ENCODE peak calls at places on chromosomes 7 and 10, in seven cellular contexts. P, G, K, Q, T, U and L are unnamed samples.

GRCh38 chr7:88339195-88339922 is 32.7 kb upstream of the STEAP4 start:
- DNase-seq in G (no peak), Q (no peak), U (no peak), T (no peak), K (no peak), P (no peak), L (no peak)

GRCh38 chr7:55308186-55308929 is 56.8 kb upstream of the LANCL2 start:
- DNase-seq in P (no peak), Q (no peak), U (no peak), K (no peak), G (no peak), T (no peak), L (no peak)

GRCh38 chr10:129704786-129705525 is 237.9 kb downstream of the MGMT start:
- DNase-seq in U (peak), T (no peak), P (no peak), K (no peak), G (no peak), Q (no peak), L (no peak)

GRCh38 chr10:66928000-66928770 is 2.3 kb downstream of the LRRTM3 start:
- DNase-seq in K (no peak), P (no peak), T (no peak), G (no peak), Q (no peak), U (no peak), L (peak)

GRCh38 chr7:2928613-2929311 is 84.7 kb upstream of the GNA12 start:
- DNase-seq in Q (peak), G (peak), U (no peak), P (no peak), K (no peak), T (no peak), L (no peak)

GRCh38 chr7:90613088-90613498 is 17.0 kb downstream of the CDK14 start:
- DNase-seq in G (no peak), T (no peak), P (no peak), Q (no peak), K (no peak), U (no peak), L (no peak)

GRCh38 chr7:78780560-78780959 is 672.9 kb downstream of the MAGI2 start:
- DNase-seq in T (no peak), U (no peak), G (no peak), K (no peak), P (no peak), Q (no peak), L (no peak)

GRCh38 chr10:122387572-122387971 is 13.1 kb downstream of the PLEKHA1 start:
- DNase-seq in P (no peak), T (no peak), Q (no peak), U (no peak), G (no peak), K (no peak), L (no peak)

GRCh38 chr10:91702586-91703088 is 69.8 kb upstream of the PPP1R3C start:
- DNase-seq in Q (no peak), G (no peak), T (no peak), K (no peak), P (no peak), U (no peak), L (no peak)

GRCh38 chr7:151046603-151047573 is 1.4 kb upstream of the ASIC3 start:
- DNase-seq in Q (no peak), U (peak), K (peak), G (no peak), T (no peak), P (no peak), L (no peak)

GRCh38 chr10:80168679-80169380 is 36.3 kb downstream of the PLAC9 start:
- DNase-seq in K (peak), T (no peak), P (no peak), Q (no peak), U (peak), G (no peak), L (peak)
- TF ChIP-seq CTCF in K (peak), T (peak), P (no peak), Q (peak), U (peak), G (no peak), L (no peak)

GRCh38 chr7:83629117-83629880 is 19.6 kb downstream of the SEMA3E start:
- DNase-seq in G (no peak), U (no peak), Q (peak), P (no peak), T (no peak), K (no peak), L (no peak)
- H3K27ac ChIP-seq in G (no peak), U (no peak), Q (no peak), P (no peak), T (no peak), K (no peak), L (no peak)

GRCh38 chr10:74151057-74151878 is at the start of gene ADK:
- DNase-seq in T (peak), G (peak), Q (peak), K (peak), P (peak), U (peak), L (peak)

GRCh38 chr10:74153676-74154075 is 2.7 kb downstream of the ADK start:
- DNase-seq in U (no peak), G (no peak), Q (no peak), T (no peak), P (no peak), K (no peak), L (no peak)

GRCh38 chr10:74151879-74152722 is 1.1 kb downstream of the ADK start:
- DNase-seq in T (no peak), P (no peak), Q (no peak), G (no peak), U (peak), K (no peak), L (no peak)

GRCh38 chr10:74150151-74151056 is at the start of gene AP3M1:
- DNase-seq in G (peak), T (peak), P (peak), Q (peak), U (no peak), K (peak), L (peak)

DNA sequence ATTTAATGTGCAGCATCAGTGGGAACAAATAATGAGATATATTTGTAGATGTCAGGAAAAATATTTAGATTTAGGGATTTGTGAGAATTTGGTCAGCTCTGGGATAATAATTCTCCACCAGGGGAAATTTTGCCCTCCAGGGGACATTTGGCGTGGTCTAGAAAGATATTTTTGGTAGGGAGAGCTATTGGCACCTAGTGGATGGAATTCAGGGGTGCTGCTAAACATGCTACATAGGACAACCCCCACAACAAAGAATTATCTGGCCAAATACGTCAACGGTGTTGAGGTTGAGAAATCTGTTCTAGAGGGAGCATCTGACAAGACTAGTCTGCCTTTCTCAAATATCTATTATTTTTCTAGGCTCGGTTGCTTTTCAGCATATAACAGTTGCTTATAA is 2.1 kb downstream of the ADK start:
- DNase-seq in T (peak), G (no peak), K (no peak), P (no peak), U (peak), Q (no peak), L (no peak)
- H3K4me3 ChIP-seq in T (no peak), G (peak), K (peak), P (no peak), U (peak), Q (no peak), L (peak)

GRCh38 chr7:119252962-119253361 is 1020.0 kb upstream of the KCND2 start:
- DNase-seq in P (no peak), T (no peak), U (no peak), Q (no peak), K (no peak), G (no peak), L (no peak)

GRCh38 chr7:119256001-119256400 is 1017.0 kb upstream of the KCND2 start:
- DNase-seq in K (no peak), P (no peak), T (peak), G (no peak), U (peak), Q (no peak), L (no peak)

GRCh38 chr7:119254741-119255140 is 1018.2 kb upstream of the KCND2 start:
- DNase-seq in U (peak), P (no peak), Q (no peak), T (no peak), K (no peak), G (no peak), L (no peak)

GRCh38 chr7:119256446-119257131 is 1016.4 kb upstream of the KCND2 start:
- DNase-seq in K (no peak), T (no peak), P (no peak), U (peak), Q (no peak), G (no peak), L (no peak)
- TF ChIP-seq CTCF in K (no peak), T (no peak), P (no peak), U (no peak), Q (no peak), G (no peak), L (no peak)

GRCh38 chr10:63430091-63430998 is 35.4 kb downstream of the JMJD1C start:
- DNase-seq in U (peak), T (no peak), P (no peak), K (no peak), Q (no peak), G (no peak), L (no peak)

GRCh38 chr10:63431962-63432797 is 33.6 kb downstream of the JMJD1C start:
- DNase-seq in U (peak), K (no peak), T (no peak), P (no peak), G (no peak), Q (no peak), L (no peak)

GRCh38 chr10:63430999-63431356 is 34.8 kb downstream of the JMJD1C start:
- DNase-seq in K (no peak), T (no peak), U (peak), Q (no peak), P (no peak), G (no peak), L (no peak)

GRCh38 chr10:63427013-63427412 is 38.8 kb downstream of the JMJD1C start:
- DNase-seq in K (no peak), T (no peak), G (no peak), Q (no peak), U (no peak), P (no peak), L (no peak)

DNA sequence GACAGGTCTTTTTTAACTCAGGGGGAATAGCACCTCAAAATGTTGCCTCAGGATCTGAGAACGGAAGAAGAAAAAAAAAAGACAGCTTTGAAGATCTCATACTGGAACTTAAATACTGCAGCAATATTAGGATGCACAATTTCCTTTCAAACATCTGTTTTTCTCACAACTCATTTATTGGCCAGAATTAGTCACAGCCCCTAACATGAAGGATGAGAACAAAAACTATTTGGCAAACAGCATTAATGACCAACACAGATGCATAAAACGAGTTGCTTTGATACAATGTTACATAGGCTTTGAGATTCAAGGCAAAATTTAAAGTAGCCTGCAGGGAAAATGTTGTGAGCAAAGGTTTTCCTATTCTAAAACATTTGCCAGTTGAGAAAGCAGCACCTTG is 36.5 kb downstream of the JMJD1C start:
- DNase-seq in U (peak), T (no peak), K (no peak), P (no peak), Q (no peak), G (no peak), L (no peak)
- H3K27ac ChIP-seq in U (peak), T (no peak), K (no peak), P (no peak), Q (peak), G (no peak), L (no peak)

DNA sequence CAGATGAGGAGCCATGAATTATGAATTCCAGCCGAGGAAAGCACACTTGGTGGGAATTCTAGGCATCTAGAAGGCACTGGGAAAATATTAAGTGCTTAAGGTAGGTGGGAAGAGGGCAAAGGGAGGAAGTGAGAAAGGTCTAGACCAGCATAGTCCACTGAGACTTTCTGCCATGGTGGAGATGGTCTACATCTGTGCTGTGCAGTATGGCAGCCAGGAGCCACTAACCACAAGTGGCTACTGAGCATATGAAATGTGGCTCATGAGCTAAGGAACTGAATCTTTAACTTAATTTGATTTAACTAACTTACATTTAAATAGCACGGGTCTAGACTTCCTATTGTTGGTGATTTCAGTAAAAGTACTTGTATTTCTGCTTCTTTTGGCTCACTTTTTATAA is 82.5 kb upstream of the SEM1 start:
- DNase-seq in G (no peak), T (no peak), Q (no peak), K (no peak), U (no peak), P (no peak), L (no peak)
- H3K4me3 ChIP-seq in G (no peak), T (no peak), Q (no peak), K (no peak), U (no peak), P (no peak), L (no peak)